ENCODE peak calls at places on chromosome 19, in seven cellular contexts. One of them, this sample, is unnamed.

GRCh38 chr19:2246801-2247361 is 2.2 kb upstream of the AMH start:
- DNase-seq in AG09309: no peak
- DNase-seq in coronary artery: no peak
- DNase-seq in occipital lobe: no peak
- DNase-seq in AG08395: peak; percentile 74
- DNase-seq in NCI-H510A treated with DMSO at 0.1 percent for 48 hours: no peak
- DNase-seq in thyroid gland: no peak
- DNase-seq in this sample: no peak

GRCh38 chr19:55498246-55498645 is 10.0 kb downstream of the SSC5D start:
- DNase-seq in thyroid gland: no peak
- DNase-seq in AG08395: no peak
- DNase-seq in occipital lobe: no peak
- DNase-seq in coronary artery: no peak
- DNase-seq in NCI-H510A treated with DMSO at 0.1 percent for 48 hours: no peak
- DNase-seq in AG09309: no peak
- DNase-seq in this sample: no peak

GRCh38 chr19:676343-677105 is at the start of gene FSTL3:
- DNase-seq in thyroid gland: no peak
- DNase-seq in AG08395: peak; percentile 35
- DNase-seq in NCI-H510A treated with DMSO at 0.1 percent for 48 hours: no peak
- DNase-seq in AG09309: no peak
- DNase-seq in occipital lobe: no peak
- DNase-seq in coronary artery: no peak
- DNase-seq in this sample: peak; percentile 52

GRCh38 chr19:50178320-50178719 is 15.2 kb upstream of the IZUMO2 start:
- DNase-seq in AG09309: no peak
- DNase-seq in occipital lobe: no peak
- DNase-seq in NCI-H510A treated with DMSO at 0.1 percent for 48 hours: no peak
- DNase-seq in coronary artery: no peak
- DNase-seq in thyroid gland: no peak
- DNase-seq in AG08395: no peak
- DNase-seq in this sample: no peak

GRCh38 chr19:14434543-14435319 is 1.6 kb downstream of the PKN1 start:
- DNase-seq in AG09309: peak; percentile 5
- DNase-seq in AG08395: peak; percentile 81
- DNase-seq in NCI-H510A treated with DMSO at 0.1 percent for 48 hours: no peak
- DNase-seq in coronary artery: peak; percentile 88
- DNase-seq in occipital lobe: no peak
- DNase-seq in thyroid gland: peak; percentile 36
- DNase-seq in this sample: no peak

GRCh38 chr19:7521551-7522071 is 813 bp upstream of the MCOLN1 start:
- DNase-seq in AG08395: no peak
- DNase-seq in occipital lobe: no peak
- DNase-seq in coronary artery: no peak
- DNase-seq in AG09309: no peak
- DNase-seq in thyroid gland: no peak
- DNase-seq in NCI-H510A treated with DMSO at 0.1 percent for 48 hours: no peak
- DNase-seq in this sample: peak; percentile 4

GRCh38 chr19:2168619-2169424 is 5.1 kb downstream of the DOT1L start:
- DNase-seq in coronary artery: peak; percentile 100
- DNase-seq in thyroid gland: peak; percentile 100
- DNase-seq in AG09309: peak; percentile 90
- DNase-seq in occipital lobe: peak; percentile 88
- DNase-seq in AG08395: peak; percentile 96
- DNase-seq in NCI-H510A treated with DMSO at 0.1 percent for 48 hours: no peak
- DNase-seq in this sample: peak; percentile 93

GRCh38 chr19:14571695-14572490 is at the start of gene NDUFB7:
- DNase-seq in occipital lobe: peak; percentile 90
- DNase-seq in NCI-H510A treated with DMSO at 0.1 percent for 48 hours: peak; percentile 92
- DNase-seq in coronary artery: peak; percentile 93
- DNase-seq in AG09309: peak; percentile 78
- DNase-seq in AG08395: peak; percentile 94
- DNase-seq in thyroid gland: peak; percentile 91
- DNase-seq in this sample: peak; percentile 95

GRCh38 chr19:6947745-6948144 is 60.4 kb downstream of the ADGRE1 start:
- DNase-seq in AG09309: peak; percentile 16
- DNase-seq in NCI-H510A treated with DMSO at 0.1 percent for 48 hours: no peak
- DNase-seq in thyroid gland: no peak
- DNase-seq in AG08395: peak; percentile 22
- DNase-seq in coronary artery: no peak
- DNase-seq in occipital lobe: no peak
- DNase-seq in this sample: no peak

GRCh38 chr19:34484328-34484727 is 2.8 kb downstream of the WTIP start:
- DNase-seq in occipital lobe: no peak
- DNase-seq in AG09309: no peak
- DNase-seq in coronary artery: no peak
- DNase-seq in AG08395: no peak
- DNase-seq in thyroid gland: no peak
- DNase-seq in NCI-H510A treated with DMSO at 0.1 percent for 48 hours: no peak
- DNase-seq in this sample: no peak

GRCh38 chr19:34172661-34173144 is 399 bp downstream of the LSM14A start:
- DNase-seq in AG09309: no peak
- DNase-seq in coronary artery: no peak
- DNase-seq in NCI-H510A treated with DMSO at 0.1 percent for 48 hours: no peak
- DNase-seq in AG08395: peak; percentile 26
- DNase-seq in thyroid gland: no peak
- DNase-seq in occipital lobe: no peak
- DNase-seq in this sample: peak; percentile 90

GRCh38 chr19:623974-624373 is 9.4 kb downstream of the POLRMT start:
- DNase-seq in NCI-H510A treated with DMSO at 0.1 percent for 48 hours: no peak
- DNase-seq in AG08395: no peak
- DNase-seq in coronary artery: no peak
- DNase-seq in thyroid gland: no peak
- DNase-seq in occipital lobe: no peak
- DNase-seq in AG09309: peak; percentile 52
- DNase-seq in this sample: peak; percentile 29

This sample was measured in neural progenitor cell.